ENCODE peak calls at places on chromosome 3, in five cellular contexts. F is Caki2; Q is activated T-helper 1 cell treated with anti-CD3 and anti-CD28 coated beads, Interleukin-12 subunit alpha, Interleukin-12 subunit beta, Interleukin-2, Interleukin-4 antibody, amounts not matched to agents 30 ng/mL and 10 ng/mL and 1 ng/mL, durations not matched to agents 14 hours and 24 hours and 36 hours; P is GM20000; C is brain microvascular endothelial cell. W is an unnamed sample.

GRCh38 chr3:194300936-194301335 is 50.2 kb downstream of the CPN2 start:
- DNase-seq in F (no peak), Q (no peak), P (no peak), C (no peak), W (no peak)

GRCh38 chr3:129118745-129119144 is 2.9 kb downstream of the RAB43 start:
- DNase-seq in F (no peak), Q (peak; percentile 54), P (no peak), C (no peak), W (peak; percentile 49)

GRCh38 chr3:65126527-65127440 is 439.0 kb upstream of the ADAMTS9 start:
- DNase-seq in F (no peak), Q (no peak), P (no peak), C (no peak), W (no peak)

GRCh38 chr3:13258280-13258679 is 161.8 kb downstream of the NUP210 start:
- DNase-seq in F (no peak), Q (no peak), P (no peak), C (no peak), W (no peak)

GRCh38 chr3:148205945-148206845 is 491.5 kb upstream of the AGTR1 start:
- DNase-seq in F (no peak), Q (no peak), P (no peak), C (no peak), W (no peak)

GRCh38 chr3:74301058-74301457 is 313.4 kb downstream of the CNTN3 start:
- DNase-seq in F (no peak), Q (no peak), P (no peak), C (no peak), W (no peak)

GRCh38 chr3:197476126-197476525 is 79.6 kb downstream of the BDH1 start:
- DNase-seq in F (no peak), Q (no peak), P (no peak), C (no peak), W (no peak)

GRCh38 chr3:194640829-194641228 is 7.6 kb upstream of the TMEM44 start:
- DNase-seq in F (no peak), Q (no peak), P (no peak), C (no peak), W (no peak)

GRCh38 chr3:5479229-5479799 is 291.8 kb downstream of the EDEM1 start:
- DNase-seq in F (peak; percentile 18), Q (no peak), P (no peak), C (no peak), W (no peak)

GRCh38 chr3:115960799-115961198 is 337.5 kb downstream of the GAP43 start:
- DNase-seq in F (no peak), Q (no peak), P (peak; percentile 38), C (no peak), W (no peak)

GRCh38 chr3:36487616-36488015 is 107.3 kb downstream of the STAC start:
- DNase-seq in F (no peak), Q (no peak), P (no peak), C (no peak), W (no peak)

GRCh38 chr3:195221015-195221853 is 49.7 kb downstream of the XXYLT1 start:
- DNase-seq in F (no peak), Q (no peak), P (no peak), C (no peak), W (no peak)

W was measured in activated T-helper 2 cell treated with anti-CD3 and anti-CD28 coated beads, Interferon-gamma antibody, Interleukin-2, Interleukin-4, amounts not matched to agents 10 μg/mL and 5 μg/mL and 100 μg/mL, durations not matched to agents 14 hours and 24 hours and 36 hours.